ENCODE peak calls at places on chromosome 4, in six cellular contexts. D, M, O, K, V and R are unnamed samples.

GRCh38 chr4:2324891-2325290 is 63.0 kb upstream of the MXD4 start:
- DNase-seq in D (no peak), O (no peak), K (no peak), V (no peak), M (no peak), R (no peak)

GRCh38 chr4:144574004-144574403 is 72.0 kb upstream of the HHIP start:
- DNase-seq in O (no peak), M (no peak), D (no peak), K (no peak), V (no peak), R (no peak)

GRCh38 chr4:7194251-7195137 is 2.2 kb downstream of the SORCS2 start:
- DNase-seq in D (peak; percentile 61), V (no peak), O (peak; percentile 37), K (no peak), M (no peak), R (no peak)

GRCh38 chr4:9979101-9979815 is 42.0 kb downstream of the SLC2A9 start:
- DNase-seq in O (no peak), M (no peak), D (no peak), V (no peak), K (no peak), R (no peak)

GRCh38 chr4:126748736-126749135 is 884.0 kb upstream of the INTU start:
- DNase-seq in V (no peak), O (peak; percentile 13), M (peak; percentile 79), K (no peak), D (no peak), R (no peak)

GRCh38 chr4:2813446-2814405 is 20.8 kb downstream of the SH3BP2 start:
- DNase-seq in O (no peak), K (no peak), V (no peak), M (no peak), D (no peak), R (no peak)

GRCh38 chr4:185839204-185839712 is 27.3 kb upstream of the SORBS2 start:
- DNase-seq in V (peak; percentile 90), O (peak; percentile 94), D (peak; percentile 89), K (peak; percentile 81), M (peak; percentile 97), R (peak; percentile 95)

GRCh38 chr4:15982833-15983528 is 20.0 kb upstream of the FGFBP2 start:
- DNase-seq in M (peak; percentile 56), O (no peak), V (no peak), D (peak; percentile 11), K (no peak), R (peak; percentile 4)

GRCh38 chr4:16122784-16123183 is 39.0 kb upstream of the PROM1 start:
- DNase-seq in M (no peak), O (no peak), D (no peak), V (no peak), K (no peak), R (no peak)

GRCh38 chr4:4995103-4995761 is 24.0 kb downstream of the CYTL1 start:
- DNase-seq in K (no peak), M (peak; percentile 22), V (peak; percentile 87), O (peak; percentile 68), D (peak; percentile 81), R (peak; percentile 40)

GRCh38 chr4:91829531-91829930 is 474.2 kb upstream of the GRID2 start:
- DNase-seq in O (no peak), V (no peak), M (peak; percentile 19), K (no peak), D (peak; percentile 67), R (no peak)

GRCh38 chr4:55880652-55881280 is 27.3 kb downstream of the EXOC1 start:
- DNase-seq in O (no peak), K (no peak), M (no peak), V (no peak), D (peak; percentile 50), R (no peak)

GRCh38 chr4:174935607-174936006 is 17.4 kb downstream of the ADAM29 start:
- DNase-seq in M (no peak), D (no peak), O (no peak), K (no peak), V (no peak), R (no peak)

GRCh38 chr4:102334624-102335023 is 10.7 kb downstream of the SLC39A8 start:
- DNase-seq in V (no peak), K (no peak), M (no peak), O (no peak), D (peak; percentile 5), R (no peak)

DNA sequence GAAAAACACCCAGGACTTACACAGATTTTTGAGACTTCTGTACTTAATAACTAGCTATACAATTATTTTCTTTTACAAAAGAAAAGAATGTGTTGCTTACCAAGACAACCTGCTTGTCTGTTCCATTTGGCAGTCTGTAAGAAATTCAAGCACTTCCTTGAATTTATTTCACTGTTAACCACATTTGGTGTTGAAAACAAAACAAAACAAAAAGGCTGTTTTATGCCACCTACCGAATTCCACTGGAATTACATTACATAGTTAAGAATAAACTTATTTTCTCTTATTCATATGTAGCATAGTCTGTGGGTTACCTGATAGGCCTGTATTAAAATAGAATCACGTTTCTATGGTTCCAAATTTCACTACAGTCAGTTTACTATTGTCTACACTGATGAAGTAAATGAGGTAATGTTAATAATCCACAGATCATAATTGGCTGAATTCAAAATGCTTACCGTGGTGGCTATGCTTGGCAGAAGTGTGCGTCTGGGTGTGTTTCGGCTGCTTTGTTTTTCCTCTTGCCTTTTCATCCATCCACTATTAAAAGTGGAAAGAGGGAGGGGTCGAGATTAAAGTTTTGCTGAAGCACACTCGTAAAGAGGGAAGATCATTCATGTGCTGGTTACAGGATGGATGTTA is at the start of gene TLR1:
- DNase-seq in V (no peak), O (peak; percentile 68), D (peak; percentile 65), K (peak; percentile 35), M (peak; percentile 46), R (peak; percentile 42)
- TF ChIP-seq CTCF in V (peak; percentile 46), O (peak; percentile 61), D (peak; percentile 63), K (peak; percentile 48), M (peak; percentile 65), R (peak; percentile 80)

DNA sequence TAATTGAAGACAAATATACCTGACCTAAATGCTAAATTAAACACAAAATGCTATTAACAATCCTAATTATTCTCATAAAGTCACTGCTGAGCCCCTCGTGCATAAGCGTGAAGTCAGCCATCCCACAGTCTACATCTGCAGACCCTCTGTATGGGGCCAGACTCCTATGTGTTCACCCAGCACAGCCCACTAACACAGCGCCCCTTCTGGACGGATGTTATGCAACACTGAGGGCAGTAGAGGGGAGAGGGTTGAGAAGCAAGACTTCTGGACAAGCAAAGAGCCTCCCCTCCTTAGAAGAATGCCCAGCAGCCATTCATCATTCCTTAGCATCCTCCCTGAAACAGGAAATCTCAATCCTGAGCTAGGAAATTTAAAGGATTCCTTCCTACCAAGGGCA is 7.9 kb downstream of the TRPC3 start:
- DNase-seq in D (no peak), O (no peak), V (peak; percentile 46), M (no peak), K (no peak), R (no peak)
- TF ChIP-seq CTCF in D (peak; percentile 53), O (peak; percentile 21), V (no peak), M (peak; percentile 23), K (peak; percentile 28), R (peak; percentile 66)

DNA sequence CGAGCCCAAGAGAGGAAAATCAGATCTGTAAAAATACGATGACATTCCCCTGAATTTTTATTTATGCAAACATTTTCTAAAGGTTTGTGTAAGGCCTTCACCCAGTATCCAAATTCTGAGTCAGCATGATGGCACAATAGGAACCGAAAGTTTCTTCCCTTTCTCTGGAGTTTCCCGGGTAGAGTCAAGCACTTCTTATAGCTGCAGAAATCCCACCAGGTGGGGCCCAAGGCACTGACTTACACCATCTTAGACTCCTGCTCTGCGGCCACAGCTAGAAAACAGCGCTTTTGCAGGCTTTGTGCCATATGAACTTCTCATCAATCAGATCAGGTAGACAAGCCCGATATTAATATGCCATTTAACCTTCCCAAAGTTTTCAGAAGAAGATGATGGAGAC is 13.4 kb downstream of the LEF1 start:
- DNase-seq in D (no peak), M (peak; percentile 18), V (no peak), K (no peak), O (no peak), R (no peak)
- TF ChIP-seq CTCF in D (no peak), M (peak; percentile 26), V (no peak), K (no peak), O (no peak), R (no peak)

GRCh38 chr4:18022572-18023039 is 1.1 kb upstream of the LCORL start:
- DNase-seq in D (no peak), M (no peak), K (no peak), O (no peak), V (no peak), R (no peak)

GRCh38 chr4:18021720-18022571 is at the start of gene LCORL:
- DNase-seq in K (peak; percentile 78), V (peak; percentile 97), D (peak; percentile 91), M (peak; percentile 90), O (peak; percentile 93), R (peak; percentile 97)

GRCh38 chr4:18020145-18020670 is 1.3 kb downstream of the LCORL start:
- DNase-seq in V (no peak), O (peak; percentile 21), K (no peak), D (peak; percentile 6), M (no peak), R (no peak)

GRCh38 chr4:18021470-18021719 is 160 bp downstream of the LCORL start:
- DNase-seq in O (no peak), D (no peak), M (no peak), K (no peak), V (no peak), R (no peak)

GRCh38 chr4:18020671-18021469 is 685 bp downstream of the LCORL start:
- DNase-seq in K (peak; percentile 32), O (peak; percentile 80), M (peak; percentile 80), D (peak; percentile 57), V (peak; percentile 88), R (peak; percentile 80)
- TF ChIP-seq CTCF in K (no peak), O (no peak), M (no peak), D (no peak), V (no peak), R (peak; percentile 35)